ENCODE peak calls at places on chromosomes 6 and 20, in five cellular contexts. E is GM23248, I is fibroblast of lung, J is HCT116, F is PC-3. B is an unnamed sample.

GRCh38 chr20:23159923-23160445 is 73.9 kb upstream of the CD93 start:
- DNase-seq in E (peak; percentile 42), I (peak; percentile 44), J (no peak), F (no peak), B (peak; percentile 49)

GRCh38 chr6:138963531-138963930 is 24.5 kb downstream of the REPS1 start:
- DNase-seq in E (no peak), I (no peak), J (no peak), F (no peak), B (no peak)

GRCh38 chr20:59074456-59074855 is 31.9 kb upstream of the PRELID3B start:
- DNase-seq in E (no peak), I (peak; percentile 75), J (no peak), F (peak; percentile 79), B (no peak)

GRCh38 chr6:138526822-138527235 is 27.5 kb upstream of the NHSL1 start:
- DNase-seq in E (no peak), I (peak; percentile 29), J (no peak), F (no peak), B (no peak)

GRCh38 chr6:29702519-29703103 is 20.6 kb upstream of the HLA-F start:
- DNase-seq in E (peak; percentile 45), I (no peak), J (peak; percentile 36), F (peak; percentile 43), B (peak; percentile 81)

GRCh38 chr20:15637971-15638754 is 935.1 kb downstream of the KIF16B start:
- DNase-seq in E (no peak), I (no peak), J (no peak), F (peak; percentile 37), B (no peak)

GRCh38 chr6:158505194-158505593 is 54.7 kb upstream of the TMEM181 start:
- DNase-seq in E (no peak), I (no peak), J (no peak), F (no peak), B (no peak)

GRCh38 chr6:148758492-148758891 is 11.7 kb downstream of the UST start:
- DNase-seq in E (no peak), I (no peak), J (no peak), F (no peak), B (peak; percentile 66)

GRCh38 chr20:35561671-35562070 is 19.8 kb downstream of the ERGIC3 start:
- DNase-seq in E (no peak), I (no peak), J (no peak), F (no peak), B (peak; percentile 60)

GRCh38 chr6:143510991-143511891 is at the start of gene FUCA2:
- DNase-seq in E (peak; percentile 94), I (peak; percentile 87), J (peak; percentile 57), F (peak; percentile 74), B (no peak)

GRCh38 chr6:121619013-121619412 is 183.6 kb downstream of the GJA1 start:
- DNase-seq in E (no peak), I (no peak), J (no peak), F (no peak), B (no peak)

GRCh38 chr6:90175627-90176538 is 120.8 kb downstream of the BACH2 start:
- DNase-seq in E (no peak), I (no peak), J (no peak), F (no peak), B (no peak)

GRCh38 chr6:147933201-147933600 is 409.4 kb upstream of the SASH1 start:
- DNase-seq in E (no peak), I (no peak), J (no peak), F (no peak), B (no peak)

GRCh38 chr6:5179917-5180316 is 80.8 kb downstream of the LYRM4 start:
- DNase-seq in E (no peak), I (no peak), J (no peak), F (peak; percentile 64), B (no peak)

GRCh38 chr6:56380476-56380875 is 133.1 kb upstream of the COL21A1 start:
- DNase-seq in E (no peak), I (no peak), J (no peak), F (no peak), B (no peak)

GRCh38 chr6:36479256-36479655 is 36.5 kb downstream of the KCTD20 start:
- DNase-seq in E (no peak), I (peak; percentile 53), J (no peak), F (no peak), B (no peak)

GRCh38 chr6:32192608-32193039 is at the start of gene GPSM3:
- DNase-seq in E (peak; percentile 25), I (peak; percentile 25), J (no peak), F (no peak), B (peak; percentile 78)

GRCh38 chr20:35453647-35454046 is 1.8 kb upstream of the CEP250 start:
- DNase-seq in E (no peak), I (no peak), J (no peak), F (no peak), B (no peak)

GRCh38 chr20:1326031-1326930 is 2.7 kb downstream of the SDCBP2 start:
- DNase-seq in E (peak; percentile 75), I (peak; percentile 26), J (no peak), F (no peak), B (no peak)

GRCh38 chr6:169247419-169247818 is 6.2 kb downstream of the THBS2 start:
- DNase-seq in E (no peak), I (no peak), J (no peak), F (no peak), B (no peak)

GRCh38 chr6:22888147-22888831 is 318.9 kb downstream of the HDGFL1 start:
- DNase-seq in E (no peak), I (peak; percentile 75), J (no peak), F (peak; percentile 50), B (no peak)

GRCh38 chr6:164928366-164929154 is 380.8 kb downstream of the C6orf118 start:
- DNase-seq in E (peak; percentile 28), I (peak; percentile 3), J (no peak), F (no peak), B (no peak)

GRCh38 chr6:30810813-30811329 is 66.5 kb upstream of the IER3 start:
- DNase-seq in E (no peak), I (no peak), J (peak; percentile 91), F (peak; percentile 87), B (no peak)

GRCh38 chr6:11094411-11094851 is 797 bp downstream of the SMIM13 start:
- DNase-seq in E (peak; percentile 78), I (peak; percentile 49), J (no peak), F (peak; percentile 56), B (peak; percentile 76)

GRCh38 chr6:88246654-88247053 is 80.5 kb upstream of the CNR1 start:
- DNase-seq in E (no peak), I (no peak), J (no peak), F (no peak), B (no peak)

GRCh38 chr20:60465993-60466682 is 507.9 kb downstream of the CDH26 start:
- DNase-seq in E (peak; percentile 19), I (no peak), J (no peak), F (no peak), B (no peak)

GRCh38 chr6:163392533-163392932 is 22.0 kb upstream of the QKI start:
- DNase-seq in E (peak; percentile 33), I (peak; percentile 67), J (peak; percentile 15), F (peak; percentile 81), B (no peak)

GRCh38 chr20:41570552-41570951 is 47.6 kb downstream of the CHD6 start:
- DNase-seq in E (peak; percentile 21), I (peak; percentile 9), J (no peak), F (no peak), B (no peak)

GRCh38 chr6:147106759-147107401 is 97.3 kb upstream of the STXBP5 start:
- DNase-seq in E (peak; percentile 54), I (peak; percentile 52), J (no peak), F (no peak), B (no peak)

GRCh38 chr20:62148908-62149314 is 5.3 kb downstream of the SS18L1 start:
- DNase-seq in E (no peak), I (no peak), J (no peak), F (no peak), B (no peak)

GRCh38 chr20:18831830-18832229 is 18.2 kb downstream of the SCP2D1 start:
- DNase-seq in E (peak; percentile 20), I (peak; percentile 3), J (no peak), F (peak; percentile 8), B (no peak)

GRCh38 chr6:107547061-107547840 is 57.3 kb downstream of the SOBP start:
- DNase-seq in E (no peak), I (no peak), J (no peak), F (no peak), B (no peak)

GRCh38 chr20:25304025-25304549 is 56.2 kb downstream of the PYGB start:
- DNase-seq in E (no peak), I (no peak), J (no peak), F (no peak), B (no peak)

GRCh38 chr20:61719691-61720347 is 345.9 kb downstream of the TAF4 start:
- DNase-seq in E (no peak), I (peak; percentile 7), J (no peak), F (no peak), B (no peak)

GRCh38 chr6:141988954-141989705 is 143.6 kb upstream of the GJE1 start:
- DNase-seq in E (peak; percentile 89), I (peak; percentile 61), J (peak; percentile 78), F (peak; percentile 77), B (peak; percentile 69)

GRCh38 chr6:44235269-44235668 is 11.6 kb upstream of the HSP90AB1 start:
- DNase-seq in E (no peak), I (peak; percentile 17), J (no peak), F (no peak), B (no peak)

GRCh38 chr6:44230034-44230675 is 6.8 kb downstream of the SLC29A1 start:
- DNase-seq in E (no peak), I (no peak), J (no peak), F (no peak), B (no peak)

GRCh38 chr6:44234101-44235090 is 11.0 kb downstream of the SLC29A1 start:
- DNase-seq in E (peak; percentile 90), I (peak; percentile 87), J (no peak), F (peak; percentile 60), B (peak; percentile 70)

GRCh38 chr6:44233560-44234100 is 10.2 kb downstream of the SLC29A1 start:
- DNase-seq in E (no peak), I (no peak), J (no peak), F (no peak), B (no peak)

GRCh38 chr6:44232676-44233559 is 9.5 kb downstream of the SLC29A1 start:
- DNase-seq in E (no peak), I (no peak), J (no peak), F (no peak), B (no peak)
- H3K4me1 ChIP-seq in E (peaks cover 43% of the 10 kb centered on the region), I (peaks cover 18% of the 10 kb centered on the region), J (peaks cover 37% of the 10 kb centered on the region), F (peaks cover 24% of the 10 kb centered on the region), B (peaks cover 9% of the 10 kb centered on the region)

GRCh38 chr20:44990957-44991356 is 24.6 kb downstream of the STK4 start:
- DNase-seq in E (no peak), I (no peak), J (no peak), F (no peak), B (no peak)
- H3K9ac ChIP-seq in E (peak overlapping the region; percentile 78), I (no peak overlapping the region), J (no peak overlapping the region), F (no peak overlapping the region), B (peak overlapping the region; percentile 11)

GRCh38 chr20:50116368-50116999 is 3.5 kb upstream of the UBE2V1 start:
- DNase-seq in E (no peak), I (no peak), J (no peak), F (no peak), B (no peak)
- H3K4me3 ChIP-seq in E (peak overlapping the region; percentile 87), I (peak overlapping the region; percentile 4), J (peak overlapping the region; percentile 51), F (peak overlapping the region; percentile 74), B (peak overlapping the region; percentile 85)

GRCh38 chr20:17589161-17589834 is 19.4 kb downstream of the DSTN start:
- DNase-seq in E (peak; percentile 66), I (no peak), J (no peak), F (no peak), B (no peak)
- H3K4me1 ChIP-seq in E (peaks cover 23% of the 10 kb centered on the region), I (peaks cover 5% of the 10 kb centered on the region), J (peaks cover 17% of the 10 kb centered on the region), F (peaks cover 17% of the 10 kb centered on the region), B (no peaks in the 10 kb centered on the region)